ENCODE peak calls at places on chromosomes 11 and 22, in seven cellular contexts. Z is activated T-cell treated with anti-CD3 and anti-CD28 coated beads, Interleukin-2, amount 50 U/mL, for 48 hours; E is upper lobe of right lung; M is activated effector memory CD4-positive, alpha-beta T cell treated with Interleukin-2 at 50 U/mL for 16 hours; G is NCI-H460; N is activated naive CD8-positive, alpha-beta T cell treated with anti-CD3 and anti-CD28 coated beads, Interleukin-2, amount 50 U/mL, for 24 hours; I is fibroblast of gingiva. J is an unnamed sample.

GRCh38 chr11:4610258-4610935 is 2.4 kb upstream of the TRIM68 start:
- DNase-seq in Z (no peak), E (no peak), M (no peak), G (no peak), N (no peak), I (no peak), J (no peak)

GRCh38 chr11:87645626-87646025 is 529.6 kb downstream of the RAB38 start:
- DNase-seq in Z (no peak), E (no peak), M (no peak), G (no peak), N (no peak), I (no peak), J (no peak)

GRCh38 chr11:113286509-113287497 is 27.6 kb upstream of the TTC12 start:
- DNase-seq in Z (no peak), E (no peak), M (no peak), G (no peak), N (no peak), I (no peak), J (no peak)

GRCh38 chr11:526192-526591 is 9.2 kb downstream of the HRAS start:
- DNase-seq in Z (no peak), E (no peak), M (no peak), G (no peak), N (no peak), I (no peak), J (no peak)

GRCh38 chr11:9525116-9525515 is 48.4 kb upstream of the WEE1 start:
- DNase-seq in Z (no peak), E (no peak), M (no peak), G (no peak), N (no peak), I (peak; percentile 27), J (no peak)

GRCh38 chr11:128415539-128415938 is 171.8 kb downstream of the ETS1 start:
- DNase-seq in Z (no peak), E (no peak), M (no peak), G (no peak), N (no peak), I (no peak), J (no peak)

GRCh38 chr22:39419911-39420310 is 20.3 kb downstream of the TAB1 start:
- DNase-seq in Z (no peak), E (no peak), M (no peak), G (no peak), N (no peak), I (no peak), J (no peak)

GRCh38 chr11:9091044-9091936 is at the start of gene SCUBE2:
- DNase-seq in Z (no peak), E (no peak), M (no peak), G (no peak), N (no peak), I (no peak), J (no peak)

GRCh38 chr11:114915871-114916270 is 237.5 kb downstream of the NXPE2 start:
- DNase-seq in Z (no peak), E (no peak), M (no peak), G (no peak), N (no peak), I (no peak), J (no peak)

GRCh38 chr11:48013269-48013901 is 33.0 kb downstream of the PTPRJ start:
- DNase-seq in Z (peak; percentile 70), E (peak; percentile 74), M (peak; percentile 49), G (no peak), N (peak; percentile 71), I (no peak), J (peak; percentile 74)

GRCh38 chr11:121497176-121497995 is 44.6 kb upstream of the SORL1-AS1 start:
- DNase-seq in Z (peak; percentile 2), E (no peak), M (no peak), G (no peak), N (no peak), I (no peak), J (no peak)

GRCh38 chr22:48315415-48316244 is 1512.0 kb downstream of the BRD1 start:
- DNase-seq in Z (no peak), E (peak; percentile 61), M (no peak), G (no peak), N (no peak), I (no peak), J (no peak)

GRCh38 chr11:102767800-102768199 is 12.6 kb downstream of the MMP10 start:
- DNase-seq in Z (no peak), E (no peak), M (no peak), G (no peak), N (no peak), I (no peak), J (no peak)

GRCh38 chr11:96303067-96303466 is 39.9 kb downstream of the MAML2 start:
- DNase-seq in Z (no peak), E (no peak), M (no peak), G (no peak), N (no peak), I (peak; percentile 32), J (peak; percentile 29)

GRCh38 chr22:19849800-19850481 is 4.7 kb downstream of the GNB1L start:
- DNase-seq in Z (no peak), E (peak; percentile 84), M (no peak), G (no peak), N (no peak), I (no peak), J (no peak)

J was measured in A549.